ENCODE peak calls at places on chromosomes 12 and 14, in five cellular contexts. Y, M, A, D and W are unnamed samples.

GRCh38 chr12:121252712-121253345 is 42.9 kb downstream of the P2RX4 start:
- DNase-seq in Y (no peak), M (no peak), A (no peak), D (no peak), W (no peak)

GRCh38 chr12:51323317-51323960 is 535 bp downstream of the BIN2 start:
- DNase-seq in Y (no peak), M (no peak), A (peak), D (no peak), W (no peak)

GRCh38 chr12:65408448-65408847 is 130.0 kb downstream of the MSRB3 start:
- DNase-seq in Y (no peak), M (no peak), A (no peak), D (no peak), W (no peak)

GRCh38 chr12:1176191-1176590 is 185.2 kb downstream of the ERC1 start:
- DNase-seq in Y (no peak), M (no peak), A (no peak), D (no peak), W (no peak)

GRCh38 chr14:42028607-42029006 is 421.9 kb downstream of the LRFN5 start:
- DNase-seq in Y (no peak), M (no peak), A (no peak), D (no peak), W (no peak)

GRCh38 chr12:108890208-108890607 is 10.3 kb downstream of the DAO start:
- DNase-seq in Y (no peak), M (no peak), A (no peak), D (no peak), W (no peak)

GRCh38 chr12:57012600-57013465 is 3.5 kb downstream of the TAC3 start:
- DNase-seq in Y (no peak), M (peak), A (no peak), D (peak), W (no peak)

GRCh38 chr12:81095470-81096232 is 17.8 kb downstream of the ACSS3 start:
- DNase-seq in Y (no peak), M (no peak), A (no peak), D (no peak), W (no peak)

GRCh38 chr12:50425859-50426258 is 25.2 kb downstream of the LARP4 start:
- DNase-seq in Y (no peak), M (no peak), A (no peak), D (no peak), W (no peak)

GRCh38 chr14:73239463-73240241 is 2.3 kb downstream of the PAPLN start:
- DNase-seq in Y (peak), M (peak), A (peak), D (no peak), W (no peak)

GRCh38 chr12:5429741-5430557 is 2.0 kb upstream of the NTF3 start:
- DNase-seq in Y (no peak), M (no peak), A (no peak), D (no peak), W (no peak)

GRCh38 chr12:109291531-109292341 is 17.3 kb downstream of the FOXN4 start:
- DNase-seq in Y (no peak), M (peak), A (peak), D (no peak), W (peak)

GRCh38 chr12:58171914-58172313 is 230.5 kb downstream of the ATP23 start:
- DNase-seq in Y (no peak), M (no peak), A (peak), D (no peak), W (no peak)

GRCh38 chr12:26631846-26632245 is 201.1 kb downstream of the ITPR2 start:
- DNase-seq in Y (no peak), M (no peak), A (no peak), D (no peak), W (no peak)

GRCh38 chr12:68624933-68625332 is 14.2 kb downstream of the RAP1B start:
- DNase-seq in Y (no peak), M (no peak), A (no peak), D (no peak), W (no peak)

GRCh38 chr12:123091756-123092155 is 59.1 kb downstream of the PITPNM2 start:
- DNase-seq in Y (no peak), M (no peak), A (no peak), D (no peak), W (no peak)

GRCh38 chr12:83123039-83123438 is 436.3 kb downstream of the TMTC2 start:
- DNase-seq in Y (no peak), M (no peak), A (no peak), D (no peak), W (no peak)

DNA sequence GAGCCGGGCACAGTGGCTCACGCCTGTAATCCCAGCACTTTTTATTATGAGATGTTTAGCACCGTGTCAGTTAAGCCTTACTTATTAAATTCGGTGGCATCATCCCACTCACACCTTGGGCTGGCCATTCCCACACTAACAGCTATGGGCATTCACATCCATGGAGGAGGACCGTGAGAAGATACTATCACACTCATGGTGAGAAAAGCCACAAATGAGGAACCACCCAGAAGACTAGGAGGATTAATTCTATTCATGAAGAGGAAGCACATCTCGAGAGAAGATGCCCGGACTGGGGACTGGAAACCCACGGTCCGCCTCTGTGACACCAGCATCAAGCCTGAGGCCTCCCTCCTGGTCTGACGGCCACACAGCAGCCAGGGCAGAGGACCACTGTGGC is 4.9 kb downstream of the CDC42BPB start:
- DNase-seq in Y (no peak), M (no peak), A (no peak), D (no peak), W (no peak)
- TF ChIP-seq POLR2AphosphoS5 in Y (no peak), M (no peak), A (no peak), D (no peak), W (no peak)

DNA sequence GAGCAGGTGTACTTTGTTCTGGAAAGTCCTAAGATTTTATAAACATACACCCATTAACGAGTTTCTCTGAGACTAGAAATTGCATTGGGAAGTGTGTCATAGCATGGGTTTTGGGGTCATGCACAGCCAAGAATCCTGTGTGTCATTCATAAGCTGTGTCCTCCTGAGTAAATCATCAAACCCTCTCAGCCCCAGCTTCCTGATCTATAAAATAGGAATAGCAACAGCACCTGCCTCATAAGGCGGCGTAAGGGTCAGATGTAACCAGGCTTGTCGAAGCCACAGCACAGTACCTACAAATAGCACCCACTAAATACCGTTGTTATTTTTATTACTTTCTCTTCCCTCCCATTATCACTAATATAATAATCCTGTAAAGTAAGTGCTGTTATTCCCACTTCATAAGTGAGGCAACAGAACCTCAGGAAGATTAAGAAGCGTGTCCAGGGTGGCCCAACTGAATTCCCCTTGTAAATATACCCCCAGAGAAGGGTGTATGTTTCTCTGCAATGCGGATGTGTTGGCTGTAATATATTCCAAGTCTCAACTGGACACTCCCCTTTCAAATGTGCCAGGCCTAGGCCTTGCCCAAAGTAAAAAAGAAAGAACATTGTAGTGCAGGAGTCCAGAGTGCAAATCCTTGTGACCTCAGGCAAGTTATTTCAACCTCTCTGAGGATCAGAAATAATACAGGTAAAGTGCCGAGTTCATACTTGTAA is 188.3 kb upstream of the BCL2L14 start:
- DNase-seq in Y (no peak), M (no peak), A (peak), D (no peak), W (no peak)
- TF ChIP-seq POLR2AphosphoS5 in Y (no peak), M (peak), A (no peak), D (no peak), W (no peak)

DNA sequence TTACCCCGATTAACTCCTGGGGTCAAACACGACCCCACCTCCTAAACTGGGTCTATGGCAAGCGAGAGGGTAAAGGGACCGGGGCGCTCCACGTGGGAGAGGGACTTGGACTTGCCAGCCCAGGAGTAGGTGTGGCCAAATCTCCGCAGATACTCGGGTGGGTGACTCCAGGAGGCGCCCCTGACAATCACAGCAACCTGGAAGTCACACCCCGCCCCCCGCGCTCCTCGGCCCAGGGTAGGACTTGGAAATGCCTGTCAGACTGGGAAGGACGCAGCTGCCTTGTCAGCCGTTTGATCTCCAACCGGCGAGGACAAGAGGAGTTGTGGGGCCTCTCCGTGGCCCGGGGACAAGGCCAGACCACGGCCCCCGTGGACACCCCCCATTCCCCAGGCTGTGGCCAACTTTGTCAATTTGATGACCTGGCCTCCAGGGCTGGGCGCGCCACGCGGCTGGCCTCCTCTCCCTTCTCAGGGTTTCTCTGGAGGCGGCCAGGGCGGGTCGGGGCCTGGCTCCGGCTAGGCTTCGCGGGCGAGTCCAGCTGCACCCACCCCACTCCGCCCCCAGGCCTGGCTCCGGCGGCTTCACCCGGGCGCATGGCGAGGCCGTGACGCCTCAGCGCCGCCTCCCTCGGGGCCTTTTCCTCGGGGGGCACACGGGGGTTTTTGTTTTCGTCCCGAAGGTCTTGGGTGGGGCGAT is 1.2 kb upstream of the BCL11B start:
- DNase-seq in Y (peak), M (no peak), A (peak), D (no peak), W (no peak)
- TF ChIP-seq POLR2AphosphoS5 in Y (no peak), M (no peak), A (no peak), D (no peak), W (no peak)

GRCh38 chr14:21093769-21094681 is 4.4 kb downstream of the ZNF219 start:
- DNase-seq in Y (no peak), M (no peak), A (no peak), D (no peak), W (no peak)
- TF ChIP-seq POLR2AphosphoS5 in Y (no peak), M (no peak), A (no peak), D (no peak), W (no peak)

GRCh38 chr14:57038689-57039088 is 228.4 kb upstream of the OTX2 start:
- DNase-seq in Y (no peak), M (no peak), A (no peak), D (no peak), W (no peak)
- TF ChIP-seq POLR2AphosphoS5 in Y (no peak), M (no peak), A (no peak), D (no peak), W (no peak)

GRCh38 chr14:59333668-59334067 is 131.5 kb downstream of the GPR135 start:
- DNase-seq in Y (no peak), M (peak), A (no peak), D (no peak), W (no peak)
- TF ChIP-seq POLR2AphosphoS5 in Y (no peak), M (peak), A (peak), D (no peak), W (no peak)